ENCODE peak calls at places on chromosomes 2 and 18, in seven cellular contexts. One of them, this sample, is unnamed. For H3K4me1, the result is how much of the 10 kb centered on the place peaks cover.

GRCh38 chr2:95392730-95393455 is 9.6 kb upstream of the FAHD2A start:
- DNase-seq in stomach: no peak
- DNase-seq in tibial nerve: no peak
- DNase-seq in HepG2: no peak
- DNase-seq in A549: no peak
- DNase-seq in suprapubic skin: no peak
- DNase-seq in transverse colon: no peak
- DNase-seq in this sample: peak

GRCh38 chr18:24446453-24446852 is 14.0 kb upstream of the HRH4 start:
- DNase-seq in tibial nerve: no peak
- DNase-seq in transverse colon: no peak
- DNase-seq in suprapubic skin: no peak
- DNase-seq in A549: no peak
- DNase-seq in stomach: no peak
- DNase-seq in HepG2: no peak
- DNase-seq in this sample: no peak

GRCh38 chr18:59740131-59740530 is 42.9 kb upstream of the CCBE1 start:
- DNase-seq in A549: no peak
- DNase-seq in HepG2: no peak
- DNase-seq in suprapubic skin: no peak
- DNase-seq in stomach: no peak
- DNase-seq in tibial nerve: no peak
- DNase-seq in transverse colon: no peak
- DNase-seq in this sample: no peak

GRCh38 chr2:15816226-15816625 is 124.1 kb upstream of the MYCN start:
- DNase-seq in HepG2: no peak
- DNase-seq in suprapubic skin: no peak
- DNase-seq in tibial nerve: no peak
- DNase-seq in A549: no peak
- DNase-seq in transverse colon: no peak
- DNase-seq in stomach: no peak
- DNase-seq in this sample: no peak

GRCh38 chr2:113284481-113284880 is 5.8 kb upstream of the PAX8 start:
- DNase-seq in stomach: no peak
- DNase-seq in tibial nerve: no peak
- DNase-seq in HepG2: no peak
- DNase-seq in suprapubic skin: no peak
- DNase-seq in A549: no peak
- DNase-seq in transverse colon: no peak
- DNase-seq in this sample: no peak

GRCh38 chr18:62973689-62974088 is 258.3 kb downstream of the PHLPP1 start:
- DNase-seq in HepG2: no peak
- DNase-seq in stomach: no peak
- DNase-seq in A549: no peak
- DNase-seq in transverse colon: no peak
- DNase-seq in suprapubic skin: no peak
- DNase-seq in tibial nerve: no peak
- DNase-seq in this sample: no peak

GRCh38 chr2:98886066-98886554 is 49.9 kb downstream of the CRACDL start:
- DNase-seq in suprapubic skin: peak
- DNase-seq in tibial nerve: no peak
- DNase-seq in A549: no peak
- DNase-seq in transverse colon: no peak
- DNase-seq in HepG2: no peak
- DNase-seq in stomach: no peak
- DNase-seq in this sample: no peak

GRCh38 chr2:11111811-11112425 is 43.3 kb upstream of the SLC66A3 start:
- DNase-seq in transverse colon: no peak
- DNase-seq in stomach: no peak
- DNase-seq in tibial nerve: no peak
- DNase-seq in suprapubic skin: peak
- DNase-seq in HepG2: no peak
- DNase-seq in A549: no peak
- DNase-seq in this sample: no peak

GRCh38 chr2:112482309-112483046 is 522 bp downstream of the TTL start:
- DNase-seq in stomach: no peak
- DNase-seq in transverse colon: peak
- DNase-seq in suprapubic skin: no peak
- DNase-seq in tibial nerve: no peak
- DNase-seq in HepG2: peak
- DNase-seq in A549: peak
- DNase-seq in this sample: peak

GRCh38 chr2:69243652-69244051 is 143.4 kb downstream of the GFPT1 start:
- DNase-seq in stomach: no peak
- DNase-seq in transverse colon: no peak
- DNase-seq in HepG2: no peak
- DNase-seq in A549: no peak
- DNase-seq in suprapubic skin: no peak
- DNase-seq in tibial nerve: no peak
- DNase-seq in this sample: no peak

GRCh38 chr2:3662239-3662638 is 4.2 kb downstream of the ALLC start:
- DNase-seq in A549: no peak
- DNase-seq in HepG2: no peak
- DNase-seq in suprapubic skin: peak
- DNase-seq in stomach: no peak
- DNase-seq in transverse colon: no peak
- DNase-seq in tibial nerve: no peak
- DNase-seq in this sample: no peak

GRCh38 chr2:15074319-15074718 is 441.8 kb downstream of the LRATD1 start:
- DNase-seq in suprapubic skin: no peak
- DNase-seq in transverse colon: no peak
- DNase-seq in tibial nerve: no peak
- DNase-seq in HepG2: no peak
- DNase-seq in A549: no peak
- DNase-seq in stomach: no peak
- DNase-seq in this sample: no peak

GRCh38 chr18:907880-908512 is 3.3 kb downstream of the ADCYAP1 start:
- DNase-seq in stomach: no peak
- DNase-seq in tibial nerve: no peak
- DNase-seq in A549: no peak
- DNase-seq in HepG2: no peak
- DNase-seq in transverse colon: no peak
- DNase-seq in suprapubic skin: no peak
- DNase-seq in this sample: no peak

GRCh38 chr2:235140801-235141081 is 188.9 kb downstream of the SH3BP4 start:
- DNase-seq in transverse colon: no peak
- DNase-seq in stomach: no peak
- DNase-seq in suprapubic skin: no peak
- DNase-seq in HepG2: no peak
- DNase-seq in tibial nerve: no peak
- DNase-seq in A549: no peak
- DNase-seq in this sample: no peak

GRCh38 chr2:115782286-115782685 is 1339.8 kb downstream of the DPP10 start:
- DNase-seq in tibial nerve: no peak
- DNase-seq in HepG2: no peak
- DNase-seq in transverse colon: no peak
- DNase-seq in stomach: no peak
- DNase-seq in suprapubic skin: no peak
- DNase-seq in A549: no peak
- DNase-seq in this sample: no peak

GRCh38 chr2:15939854-15940660 is at the start of gene MYCN:
- DNase-seq in A549: peak
- DNase-seq in suprapubic skin: peak
- DNase-seq in transverse colon: peak
- DNase-seq in stomach: peak
- DNase-seq in HepG2: peak
- DNase-seq in tibial nerve: peak
- DNase-seq in this sample: no peak

GRCh38 chr2:6999161-6999877 is 82.1 kb downstream of the RNF144A start:
- DNase-seq in A549: no peak
- DNase-seq in HepG2: no peak
- DNase-seq in suprapubic skin: no peak
- DNase-seq in transverse colon: no peak
- DNase-seq in tibial nerve: no peak
- DNase-seq in stomach: no peak
- DNase-seq in this sample: no peak

GRCh38 chr2:197163755-197164753 is 146.5 kb downstream of the ANKRD44 start:
- DNase-seq in stomach: no peak
- DNase-seq in tibial nerve: no peak
- DNase-seq in suprapubic skin: no peak
- DNase-seq in transverse colon: no peak
- DNase-seq in HepG2: no peak
- DNase-seq in A549: no peak
- DNase-seq in this sample: no peak

GRCh38 chr2:119415630-119416029 is 16.0 kb upstream of the TMEM37 start:
- DNase-seq in stomach: no peak
- DNase-seq in HepG2: no peak
- DNase-seq in A549: no peak
- DNase-seq in transverse colon: no peak
- DNase-seq in tibial nerve: no peak
- DNase-seq in suprapubic skin: no peak
- DNase-seq in this sample: no peak

GRCh38 chr2:109736177-109736827 is 57.8 kb upstream of the RGPD5 start:
- DNase-seq in suprapubic skin: no peak
- DNase-seq in A549: peak
- DNase-seq in stomach: peak
- DNase-seq in tibial nerve: peak
- DNase-seq in HepG2: peak
- DNase-seq in transverse colon: peak
- DNase-seq in this sample: peak

GRCh38 chr2:120463527-120463926 is 117.6 kb downstream of the INHBB start:
- DNase-seq in tibial nerve: no peak
- DNase-seq in HepG2: no peak
- DNase-seq in transverse colon: no peak
- DNase-seq in suprapubic skin: no peak
- DNase-seq in stomach: no peak
- DNase-seq in A549: no peak
- DNase-seq in this sample: no peak

GRCh38 chr2:140835079-140835478 is 1295.7 kb downstream of the LRP1B start:
- DNase-seq in A549: no peak
- DNase-seq in tibial nerve: no peak
- DNase-seq in suprapubic skin: no peak
- DNase-seq in stomach: no peak
- DNase-seq in transverse colon: no peak
- DNase-seq in HepG2: no peak
- DNase-seq in this sample: no peak

DNA sequence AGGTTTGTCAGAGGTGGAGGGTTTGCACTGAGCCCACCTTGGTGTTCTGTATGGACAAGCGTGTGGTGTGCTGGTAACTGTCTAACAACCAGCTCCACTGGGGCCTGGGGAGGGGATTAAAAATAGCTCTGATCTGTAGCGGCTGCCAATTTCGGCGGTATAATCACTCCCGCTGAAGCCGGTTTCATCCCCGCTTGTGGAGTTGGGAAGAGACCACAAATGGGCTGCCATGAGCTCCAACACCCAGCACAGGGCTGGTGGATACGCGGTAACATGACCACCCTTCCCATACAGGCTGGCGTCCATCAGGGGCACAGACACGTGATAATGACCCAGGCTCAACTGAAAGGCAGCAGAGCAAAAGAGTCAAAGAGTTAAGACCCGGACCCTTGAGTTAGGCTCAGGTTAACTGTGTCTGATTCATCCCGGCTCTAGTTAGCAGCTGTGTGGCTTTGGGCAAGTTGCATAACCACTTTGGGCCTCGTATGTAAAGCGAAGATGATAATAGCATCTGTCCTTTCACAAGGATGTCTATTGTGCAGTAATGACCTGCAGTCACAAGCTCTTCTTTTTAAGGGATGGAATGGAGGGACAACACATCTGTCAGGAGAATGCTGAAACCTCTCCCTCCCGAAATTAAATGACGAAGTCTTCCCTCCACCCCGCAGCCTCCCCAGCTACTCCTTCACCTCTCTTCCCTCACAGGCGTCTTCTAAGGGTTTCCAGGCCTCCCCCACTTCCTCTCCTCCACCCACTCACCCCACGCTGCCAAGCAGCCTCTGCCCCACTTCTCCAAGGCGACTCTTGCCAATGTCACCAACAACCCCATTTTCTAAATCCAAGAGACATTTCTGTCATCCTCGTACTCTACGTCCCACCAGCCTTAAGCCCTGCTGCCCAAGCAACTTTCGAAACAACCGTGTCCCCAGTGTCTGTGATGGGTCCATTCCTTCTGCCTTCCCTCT is 135.3 kb upstream of the ID2 start:
- DNase-seq in suprapubic skin: peak
- DNase-seq in tibial nerve: no peak
- DNase-seq in transverse colon: no peak
- DNase-seq in stomach: peak
- DNase-seq in A549: no peak
- DNase-seq in HepG2: no peak
- DNase-seq in this sample: peak
- H3K4me1 ChIP-seq in suprapubic skin: under half
- H3K4me1 ChIP-seq in tibial nerve: under half
- H3K4me1 ChIP-seq in transverse colon: under half
- H3K4me1 ChIP-seq in stomach: under half
- H3K4me1 ChIP-seq in A549: under half
- H3K4me1 ChIP-seq in HepG2: under half
- H3K4me1 ChIP-seq in this sample: under half

GRCh38 chr2:176464886-176465564 is 195.8 kb downstream of the MTX2 start:
- DNase-seq in suprapubic skin: no peak
- DNase-seq in HepG2: no peak
- DNase-seq in stomach: no peak
- DNase-seq in A549: no peak
- DNase-seq in transverse colon: no peak
- DNase-seq in tibial nerve: no peak
- DNase-seq in this sample: no peak
- TF ChIP-seq EP300 in suprapubic skin: no peak
- TF ChIP-seq EP300 in HepG2: no peak
- TF ChIP-seq EP300 in stomach: no peak
- TF ChIP-seq EP300 in A549: no peak
- TF ChIP-seq EP300 in transverse colon: no peak
- TF ChIP-seq EP300 in tibial nerve: no peak
- TF ChIP-seq EP300 in this sample: no peak

GRCh38 chr2:160401895-160402294 is 91.7 kb downstream of the RBMS1 start:
- DNase-seq in transverse colon: no peak
- DNase-seq in stomach: no peak
- DNase-seq in HepG2: no peak
- DNase-seq in suprapubic skin: no peak
- DNase-seq in tibial nerve: no peak
- DNase-seq in A549: no peak
- DNase-seq in this sample: no peak

GRCh38 chr2:160394153-160394552 is 99.5 kb downstream of the RBMS1 start:
- DNase-seq in transverse colon: no peak
- DNase-seq in A549: no peak
- DNase-seq in tibial nerve: no peak
- DNase-seq in stomach: no peak
- DNase-seq in suprapubic skin: no peak
- DNase-seq in HepG2: no peak
- DNase-seq in this sample: no peak

GRCh38 chr2:160399880-160400279 is 93.7 kb downstream of the RBMS1 start:
- DNase-seq in stomach: no peak
- DNase-seq in tibial nerve: no peak
- DNase-seq in A549: no peak
- DNase-seq in HepG2: no peak
- DNase-seq in suprapubic skin: no peak
- DNase-seq in transverse colon: no peak
- DNase-seq in this sample: no peak

GRCh38 chr2:160402498-160402897 is 91.1 kb downstream of the RBMS1 start:
- DNase-seq in A549: no peak
- DNase-seq in suprapubic skin: no peak
- DNase-seq in stomach: no peak
- DNase-seq in HepG2: no peak
- DNase-seq in transverse colon: no peak
- DNase-seq in tibial nerve: no peak
- DNase-seq in this sample: no peak

GRCh38 chr2:160397530-160397865 is 96.1 kb downstream of the RBMS1 start:
- DNase-seq in tibial nerve: no peak
- DNase-seq in suprapubic skin: no peak
- DNase-seq in stomach: no peak
- DNase-seq in transverse colon: no peak
- DNase-seq in HepG2: no peak
- DNase-seq in A549: no peak
- DNase-seq in this sample: no peak
- H3K4me1 ChIP-seq in tibial nerve: half or more
- H3K4me1 ChIP-seq in suprapubic skin: half or more
- H3K4me1 ChIP-seq in stomach: half or more
- H3K4me1 ChIP-seq in transverse colon: half or more
- H3K4me1 ChIP-seq in HepG2: under half
- H3K4me1 ChIP-seq in A549: half or more
- H3K4me1 ChIP-seq in this sample: half or more

GRCh38 chr2:136255648-136256461 is 137.9 kb upstream of the CXCR4 start:
- DNase-seq in HepG2: no peak
- DNase-seq in stomach: no peak
- DNase-seq in A549: no peak
- DNase-seq in suprapubic skin: no peak
- DNase-seq in tibial nerve: no peak
- DNase-seq in transverse colon: no peak
- DNase-seq in this sample: no peak
- TF ChIP-seq EP300 in HepG2: no peak
- TF ChIP-seq EP300 in stomach: no peak
- TF ChIP-seq EP300 in A549: no peak
- TF ChIP-seq EP300 in suprapubic skin: no peak
- TF ChIP-seq EP300 in tibial nerve: peak
- TF ChIP-seq EP300 in transverse colon: no peak
- TF ChIP-seq EP300 in this sample: no peak